ENCODE peak calls at places on chromosome X, in six cellular contexts. Z, J, B, R, S and C are unnamed samples.

GRCh38 chrX:154991039-154991438 is 31.5 kb downstream of the F8 start:
- DNase-seq in J (no peak), R (no peak), B (no peak), Z (no peak), S (no peak), C (no peak)

GRCh38 chrX:49930046-49930445 is 7.7 kb downstream of the CLCN5 start:
- DNase-seq in S (no peak), B (no peak), J (no peak), Z (no peak), R (no peak), C (no peak)

GRCh38 chrX:17860811-17861495 is at the start of gene RAI2:
- DNase-seq in J (peak; percentile 56), S (peak; percentile 74), B (peak; percentile 53), Z (peak; percentile 57), R (no peak), C (peak; percentile 87)

GRCh38 chrX:69988955-69989394 is 60.8 kb downstream of the AWAT2 start:
- DNase-seq in J (no peak), S (no peak), Z (no peak), B (peak; percentile 41), R (no peak), C (no peak)

GRCh38 chrX:54933150-54933826 is 12.7 kb downstream of the TRO start:
- DNase-seq in J (no peak), Z (no peak), S (no peak), B (no peak), R (no peak), C (no peak)

GRCh38 chrX:129876734-129877395 is 29.1 kb upstream of the UTP14A start:
- DNase-seq in Z (no peak), J (no peak), S (no peak), R (no peak), B (no peak), C (no peak)

GRCh38 chrX:68652327-68652930 is 5.0 kb downstream of the STARD8 start:
- DNase-seq in S (no peak), Z (no peak), B (no peak), J (no peak), R (no peak), C (no peak)

GRCh38 chrX:11739796-11740195 is 18.2 kb upstream of the MSL3 start:
- DNase-seq in B (no peak), S (no peak), Z (no peak), J (no peak), R (no peak), C (no peak)